ENCODE peak calls at places on chromosomes 3 and 15, in eight cellular contexts. X is adrenal gland, Y is HepG2, Q is right lobe of liver, J is K562, A is testis, W is esophagus muscularis mucosa, M is ovary. C is an unnamed sample. For H3K4me1, the result is how much of the 10 kb centered on the place peaks cover.

GRCh38 chr3:154799801-154800200 is 280.3 kb upstream of the MME start:
- DNase-seq in X (no peak), Y (no peak), Q (no peak), J (no peak), A (no peak), W (no peak), M (no peak), C (no peak)

GRCh38 chr15:74716647-74717046 is 8.7 kb downstream of the CYP1A1 start:
- DNase-seq in X (no peak), Y (peak), Q (no peak), J (no peak), A (no peak), W (peak), M (no peak), C (no peak)

GRCh38 chr3:195004512-195005250 is 266.3 kb downstream of the XXYLT1 start:
- DNase-seq in X (no peak), Y (no peak), Q (no peak), J (no peak), A (no peak), W (no peak), M (no peak), C (no peak)

GRCh38 chr15:41983221-41983620 is 10.9 kb upstream of the EHD4 start:
- DNase-seq in X (no peak), Y (no peak), Q (no peak), J (no peak), A (no peak), W (no peak), M (no peak), C (no peak)

GRCh38 chr3:170703121-170703588 is 117.3 kb upstream of the SLC7A14 start:
- DNase-seq in X (peak), Y (no peak), Q (no peak), J (peak), A (no peak), W (no peak), M (no peak), C (no peak)

GRCh38 chr15:67105065-67105951 is 39.9 kb downstream of the SMAD3 start:
- DNase-seq in X (peak), Y (peak), Q (peak), J (no peak), A (peak), W (no peak), M (peak), C (no peak)

GRCh38 chr3:59857589-59858346 is 807.9 kb upstream of the CFAP20DC start:
- DNase-seq in X (peak), Y (peak), Q (peak), J (peak), A (peak), W (no peak), M (peak), C (peak)

GRCh38 chr3:30557904-30558303 is 48.5 kb upstream of the TGFBR2 start:
- DNase-seq in X (no peak), Y (peak), Q (no peak), J (no peak), A (no peak), W (no peak), M (no peak), C (no peak)

GRCh38 chr3:108202080-108202479 is 20.1 kb downstream of the IFT57 start:
- DNase-seq in X (peak), Y (no peak), Q (no peak), J (no peak), A (no peak), W (no peak), M (no peak), C (no peak)

GRCh38 chr3:140863481-140864084 is 78.1 kb upstream of the SLC25A36 start:
- DNase-seq in X (peak), Y (peak), Q (no peak), J (peak), A (peak), W (no peak), M (peak), C (no peak)

GRCh38 chr3:117671707-117672318 is 962.2 kb downstream of the TUSC7 start:
- DNase-seq in X (peak), Y (no peak), Q (no peak), J (no peak), A (no peak), W (no peak), M (no peak), C (no peak)

GRCh38 chr15:43330780-43331086 is 360 bp upstream of the LCMT2 start:
- DNase-seq in X (no peak), Y (no peak), Q (no peak), J (no peak), A (no peak), W (no peak), M (no peak), C (no peak)
- H3K4me1 ChIP-seq in X (under half), Y (under half), Q (under half), J (under half), A (under half), W (under half), M (under half), C (under half)

DNA sequence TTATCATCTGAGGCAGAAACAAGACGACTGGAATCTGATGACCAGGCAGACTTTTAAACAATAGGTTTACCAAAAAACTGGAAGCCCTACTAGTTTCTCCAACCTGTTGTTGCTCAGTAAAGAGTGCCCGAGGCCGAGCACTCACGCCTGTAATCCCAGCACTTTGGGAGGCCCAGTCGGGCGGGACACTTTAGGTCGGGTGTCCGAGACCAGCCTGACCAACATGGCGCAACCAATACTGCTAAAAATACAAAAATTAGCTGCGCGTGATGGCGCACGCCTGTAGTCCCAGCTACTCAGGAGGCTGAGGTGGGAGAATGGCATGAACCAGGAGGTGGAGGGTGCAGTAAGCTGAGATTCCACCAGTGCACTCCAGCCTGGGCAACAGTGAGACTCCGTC is 1.1 kb upstream of the WDR5B start:
- DNase-seq in X (peak), Y (no peak), Q (peak), J (peak), A (no peak), W (no peak), M (no peak), C (no peak)
- H3K27ac ChIP-seq in X (peak), Y (peak), Q (peak), J (peak), A (peak), W (peak), M (no peak), C (peak)

GRCh38 chr15:28961391-28961790 is 75.6 kb downstream of the APBA2 start:
- DNase-seq in X (no peak), Y (no peak), Q (no peak), J (no peak), A (no peak), W (peak), M (peak), C (no peak)

GRCh38 chr15:28963711-28964081 is 77.9 kb downstream of the APBA2 start:
- DNase-seq in X (no peak), Y (no peak), Q (no peak), J (no peak), A (no peak), W (peak), M (no peak), C (no peak)

GRCh38 chr15:28964098-28964497 is 78.3 kb downstream of the APBA2 start:
- DNase-seq in X (no peak), Y (no peak), Q (no peak), J (no peak), A (no peak), W (no peak), M (no peak), C (no peak)

GRCh38 chr15:28960979-28961378 is 75.2 kb downstream of the APBA2 start:
- DNase-seq in X (no peak), Y (no peak), Q (no peak), J (peak), A (no peak), W (peak), M (no peak), C (no peak)

DNA sequence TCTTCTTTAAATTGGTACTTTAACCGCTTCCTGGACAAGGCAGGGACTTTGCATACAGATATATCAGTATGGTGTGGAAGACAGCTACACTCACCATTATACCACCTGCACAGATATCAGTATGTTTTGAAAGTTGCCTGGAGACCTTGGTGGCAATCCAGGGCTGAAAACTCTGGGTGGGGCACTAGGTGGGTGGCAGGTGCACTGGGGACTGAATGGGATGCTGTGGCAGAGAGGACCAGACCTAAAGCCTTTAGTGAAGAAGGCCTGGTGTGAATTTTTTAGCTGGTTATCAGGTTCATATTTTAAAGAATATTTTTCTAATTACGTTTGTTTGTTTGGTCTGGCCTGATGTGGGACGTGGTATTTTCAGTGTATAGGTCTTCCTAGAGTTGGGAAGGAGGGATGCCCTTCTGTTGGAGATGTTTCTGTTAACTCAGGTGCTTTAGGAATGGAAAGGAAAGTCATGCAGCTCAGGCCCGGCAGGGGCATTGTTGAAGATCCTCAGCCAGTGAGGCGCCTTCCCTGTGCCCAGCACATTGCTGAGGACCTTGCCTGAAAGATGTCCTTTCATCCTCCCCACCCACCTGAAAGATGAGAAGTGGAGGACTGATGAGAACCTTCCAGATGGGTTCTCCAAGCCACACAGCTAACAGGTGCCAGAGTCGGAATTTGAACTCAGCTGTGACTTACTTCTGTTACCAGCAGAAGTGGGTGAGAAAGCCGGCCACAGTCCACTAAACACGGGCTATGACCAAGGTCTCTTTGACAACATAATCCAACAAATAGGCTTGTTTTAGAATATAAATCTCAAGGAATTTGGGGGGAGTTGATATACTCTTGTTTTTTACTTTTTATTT is 77.3 kb downstream of the APBA2 start:
- DNase-seq in X (no peak), Y (no peak), Q (no peak), J (no peak), A (no peak), W (peak), M (no peak), C (no peak)
- TF ChIP-seq POLR2A in X (no peak), Y (no peak), Q (no peak), J (no peak), A (no peak), W (no peak), M (no peak), C (no peak)

GRCh38 chr3:58041826-58042324 is 33.7 kb downstream of the FLNB start:
- DNase-seq in X (no peak), Y (peak), Q (no peak), J (no peak), A (no peak), W (no peak), M (no peak), C (no peak)
- H3K4me1 ChIP-seq in X (under half), Y (half or more), Q (under half), J (under half), A (under half), W (half or more), M (under half), C (half or more)

GRCh38 chr3:184570501-184570900 is 8.9 kb downstream of the EPHB3 start:
- DNase-seq in X (no peak), Y (no peak), Q (no peak), J (no peak), A (no peak), W (no peak), M (no peak), C (no peak)
- H3K27ac ChIP-seq in X (no peak), Y (no peak), Q (no peak), J (no peak), A (no peak), W (no peak), M (no peak), C (no peak)

GRCh38 chr3:132660056-132660744 is at the start of gene UBA5:
- DNase-seq in X (peak), Y (peak), Q (peak), J (peak), A (peak), W (peak), M (peak), C (peak)

GRCh38 chr3:132660745-132661067 is 577 bp downstream of the UBA5 start:
- DNase-seq in X (no peak), Y (no peak), Q (no peak), J (no peak), A (peak), W (no peak), M (no peak), C (no peak)

GRCh38 chr3:132657869-132658747 is 1.5 kb downstream of the ACAD11 start:
- DNase-seq in X (no peak), Y (peak), Q (no peak), J (no peak), A (no peak), W (no peak), M (no peak), C (no peak)

GRCh38 chr3:132659000-132659369 is 624 bp downstream of the ACAD11 start:
- DNase-seq in X (peak), Y (no peak), Q (no peak), J (no peak), A (peak), W (no peak), M (no peak), C (no peak)

GRCh38 chr3:132659370-132660055 is at the start of gene ACAD11:
- DNase-seq in X (peak), Y (peak), Q (peak), J (peak), A (peak), W (peak), M (peak), C (peak)
- TF ChIP-seq POLR2A in X (peak), Y (peak), Q (peak), J (no peak), A (no peak), W (no peak), M (no peak), C (no peak)

GRCh38 chr3:192827863-192828594 is 89.6 kb downstream of the MB21D2 start:
- DNase-seq in X (no peak), Y (no peak), Q (no peak), J (no peak), A (no peak), W (no peak), M (no peak), C (no peak)

GRCh38 chr3:192825191-192825590 is 92.5 kb downstream of the MB21D2 start:
- DNase-seq in X (no peak), Y (peak), Q (no peak), J (no peak), A (no peak), W (no peak), M (no peak), C (no peak)

GRCh38 chr3:192827208-192827607 is 90.4 kb downstream of the MB21D2 start:
- DNase-seq in X (no peak), Y (no peak), Q (no peak), J (no peak), A (no peak), W (no peak), M (no peak), C (no peak)

GRCh38 chr3:192824313-192824712 is 93.3 kb downstream of the MB21D2 start:
- DNase-seq in X (no peak), Y (no peak), Q (no peak), J (no peak), A (no peak), W (no peak), M (no peak), C (no peak)

GRCh38 chr3:192825657-192826200 is 91.9 kb downstream of the MB21D2 start:
- DNase-seq in X (no peak), Y (peak), Q (peak), J (no peak), A (no peak), W (no peak), M (no peak), C (no peak)
- H3K4me1 ChIP-seq in X (under half), Y (under half), Q (under half), J (under half), A (under half), W (under half), M (under half), C (under half)

GRCh38 chr3:66035763-66036477 is 2.8 kb downstream of the MAGI1 start:
- DNase-seq in X (no peak), Y (peak), Q (no peak), J (no peak), A (no peak), W (no peak), M (no peak), C (no peak)
- H3K27ac ChIP-seq in X (no peak), Y (peak), Q (peak), J (no peak), A (no peak), W (peak), M (no peak), C (no peak)

GRCh38 chr15:39589815-39590644 is 9.2 kb downstream of the THBS1 start:
- DNase-seq in X (no peak), Y (no peak), Q (no peak), J (no peak), A (no peak), W (no peak), M (no peak), C (no peak)
- TF ChIP-seq POLR2A in X (no peak), Y (no peak), Q (no peak), J (no peak), A (no peak), W (no peak), M (no peak), C (no peak)